ENCODE peak calls at places on chromosomes 5 and 9, in four cellular contexts. N is body of pancreas, G is colonic mucosa, S is mucosa of descending colon. D is an unnamed sample.

GRCh38 chr5:64914396-64914795 is 145.7 kb downstream of the CWC27 start:
- DNase-seq in N (no peak), G (no peak), S (no peak), D (no peak)

GRCh38 chr5:54894957-54895815 is 90.2 kb downstream of the ESM1 start:
- DNase-seq in S (no peak), N (no peak), G (no peak), D (no peak)

GRCh38 chr5:126403156-126403555 is 20.1 kb upstream of the GRAMD2B start:
- DNase-seq in S (no peak), G (no peak), N (no peak), D (no peak)

GRCh38 chr9:97551308-97551707 is 49.8 kb downstream of the TMOD1 start:
- DNase-seq in N (no peak), G (no peak), S (no peak), D (no peak)

GRCh38 chr5:73460133-73460532 is 11.6 kb upstream of the FOXD1 start:
- DNase-seq in G (no peak), S (no peak), N (no peak), D (no peak)

GRCh38 chr5:72597456-72597948 is 90.3 kb upstream of the ZNF366 start:
- DNase-seq in S (no peak), G (no peak), N (no peak), D (no peak)

GRCh38 chr5:180629703-180630382 is 19.6 kb downstream of the FLT4 start:
- DNase-seq in S (peak; percentile 33), G (no peak), N (no peak), D (no peak)

GRCh38 chr5:135880278-135880677 is 15.4 kb downstream of the IL9 start:
- DNase-seq in N (no peak), G (no peak), S (no peak), D (no peak)

GRCh38 chr9:124830593-124830992 is 22.7 kb upstream of the WDR38 start:
- DNase-seq in G (no peak), N (no peak), S (no peak), D (no peak)

GRCh38 chr5:110917161-110917875 is 154.2 kb upstream of the TSLP start:
- DNase-seq in N (no peak), S (no peak), G (no peak), D (no peak)

GRCh38 chr5:102532126-102532525 is 33.3 kb upstream of the SLCO6A1 start:
- DNase-seq in N (no peak), S (no peak), G (no peak), D (no peak)

GRCh38 chr9:71602652-71603051 is 165.7 kb downstream of the CEMIP2 start:
- DNase-seq in S (no peak), N (no peak), G (no peak), D (no peak)

GRCh38 chr9:72919246-72919945 is 33.5 kb downstream of the ALDH1A1 start:
- DNase-seq in G (no peak), N (no peak), S (no peak), D (no peak)

GRCh38 chr9:137550958-137551655 is 572 bp upstream of the MRPL41 start:
- DNase-seq in N (no peak), S (peak; percentile 87), G (no peak), D (no peak)

GRCh38 chr5:2149196-2149541 is 266.4 kb upstream of the IRX4 start:
- DNase-seq in N (no peak), S (no peak), G (no peak), D (no peak)

GRCh38 chr5:78717674-78718073 is 69.1 kb upstream of the LHFPL2 start:
- DNase-seq in N (no peak), G (no peak), S (no peak), D (no peak)

GRCh38 chr5:90519081-90519480 is 10.3 kb downstream of the LYSMD3 start:
- DNase-seq in N (no peak), S (no peak), G (no peak), D (no peak)
- TF ChIP-seq CTCF in N (no peak), S (no peak), G (no peak), D (no peak)

DNA sequence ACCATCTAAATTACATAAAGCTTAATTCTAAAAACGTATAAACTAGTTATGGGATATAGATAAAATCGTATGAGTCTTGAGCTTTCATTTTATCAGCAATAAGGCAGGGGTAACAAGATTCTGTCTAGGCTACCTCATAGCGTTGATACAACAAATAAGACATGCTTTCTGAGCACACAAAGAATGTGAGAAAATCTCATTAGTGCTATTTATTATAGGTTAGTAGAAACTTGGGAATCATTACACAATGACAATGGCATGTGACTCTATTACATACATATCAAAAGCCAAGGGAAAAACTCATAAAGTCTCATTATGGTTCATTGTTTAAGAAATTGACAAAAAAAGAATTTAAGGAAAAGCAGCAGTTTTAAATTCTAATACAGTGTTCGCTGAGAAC is 448.6 kb downstream of the PLK2 start:
- DNase-seq in G (no peak), S (no peak), N (no peak), D (no peak)
- H3K4me3 ChIP-seq in G (no peak overlapping the region), S (no peak overlapping the region), N (no peak overlapping the region), D (no peak overlapping the region)

GRCh38 chr5:151448038-151448985 is 909 bp downstream of the SLC36A1 start:
- DNase-seq in N (peak; percentile 39), G (peak; percentile 59), S (no peak), D (no peak)
- TF ChIP-seq CTCF in N (peak; percentile 14), G (no peak), S (no peak), D (peak; percentile 39)

DNA sequence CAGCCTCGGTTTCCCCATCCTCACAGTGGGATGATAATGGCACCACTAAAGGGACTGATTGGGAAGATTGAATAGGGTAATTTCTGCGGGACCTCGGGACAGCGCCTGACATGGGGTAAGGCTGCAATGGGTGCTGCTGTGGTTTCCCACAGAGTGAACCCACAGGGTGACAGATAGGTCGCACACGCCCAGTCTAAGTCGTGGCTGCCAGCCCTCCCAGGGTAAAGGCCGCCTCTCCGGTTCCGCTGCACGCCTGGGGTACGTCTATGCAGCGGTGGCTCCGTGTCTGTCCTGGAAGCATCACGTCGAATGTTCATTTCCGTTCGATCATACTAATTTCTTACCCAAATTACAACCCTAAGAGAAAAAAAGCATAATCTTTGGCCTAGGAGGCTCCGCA is 631 bp downstream of the CFAP77 start:
- DNase-seq in N (no peak), S (peak; percentile 51), G (no peak), D (no peak)
- H3K4me3 ChIP-seq in N (no peak overlapping the region), S (no peak overlapping the region), G (peak overlapping the region; percentile 36), D (no peak overlapping the region)